ENCODE peak calls at places on chromosomes 13 and 19, in four cellular contexts. O is K562, B is WTC11, H is HepG2. S is an unnamed sample.

GRCh38 chr19:801861-802496 is 4.7 kb downstream of the PTBP1 start:
- DNase-seq in O (peak), B (no peak), H (no peak), S (no peak)

GRCh38 chr13:46648166-46648607 is 95.2 kb downstream of the LRCH1 start:
- DNase-seq in O (no peak), B (peak), H (peak), S (no peak)

GRCh38 chr13:113232208-113233003 is 23.0 kb downstream of the CUL4A start:
- DNase-seq in O (no peak), B (no peak), H (no peak), S (no peak)

GRCh38 chr13:112712451-112712881 is 22.6 kb downstream of the ATP11A start:
- DNase-seq in O (no peak), B (no peak), H (no peak), S (no peak)

GRCh38 chr19:23318143-23318542 is 67.9 kb upstream of the ZNF724 start:
- DNase-seq in O (no peak), B (no peak), H (no peak), S (no peak)

GRCh38 chr19:42176990-42177685 is 40.3 kb downstream of the DEDD2 start:
- DNase-seq in O (peak), B (peak), H (peak), S (no peak)

GRCh38 chr19:40717880-40718773 is 1.2 kb downstream of the ITPKC start:
- DNase-seq in O (peak), B (no peak), H (peak), S (no peak)

GRCh38 chr13:44759723-44760360 is 183.7 kb upstream of the TSC22D1 start:
- DNase-seq in O (no peak), B (no peak), H (peak), S (no peak)

GRCh38 chr13:113157929-113158747 is at the start of gene PROZ:
- DNase-seq in O (no peak), B (no peak), H (peak), S (no peak)

GRCh38 chr13:33953203-33953602 is 135.3 kb downstream of the RFC3 start:
- DNase-seq in O (no peak), B (no peak), H (no peak), S (no peak)

GRCh38 chr13:110197041-110197440 is 109.9 kb downstream of the COL4A1 start:
- DNase-seq in O (no peak), B (no peak), H (peak), S (no peak)

GRCh38 chr13:24005711-24006281 is 108.5 kb upstream of the C1QTNF9B start:
- DNase-seq in O (no peak), B (no peak), H (no peak), S (peak)

GRCh38 chr13:67421475-67421874 is 191.3 kb upstream of the PCDH9 start:
- DNase-seq in O (no peak), B (no peak), H (no peak), S (no peak)

GRCh38 chr19:15841875-15842569 is 26.6 kb upstream of the OR10H1 start:
- DNase-seq in O (peak), B (peak), H (no peak), S (no peak)

GRCh38 chr13:20351279-20352022 is 119.3 kb upstream of the GJB6 start:
- DNase-seq in O (no peak), B (no peak), H (no peak), S (no peak)

GRCh38 chr13:99386911-99387788 is 80.0 kb upstream of the GPR183 start:
- DNase-seq in O (peak), B (peak), H (peak), S (peak)

GRCh38 chr19:34851277-34851804 is 75.4 kb upstream of the ZNF30 start:
- DNase-seq in O (no peak), B (peak), H (peak), S (no peak)

GRCh38 chr13:110055089-110055488 is 251.9 kb downstream of the COL4A1 start:
- DNase-seq in O (no peak), B (no peak), H (no peak), S (no peak)

GRCh38 chr13:49608932-49609331 is 19.4 kb upstream of the ARL11 start:
- DNase-seq in O (no peak), B (no peak), H (no peak), S (no peak)

GRCh38 chr13:51845574-51846318 is 769 bp upstream of the TMEM272 start:
- DNase-seq in O (no peak), B (no peak), H (peak), S (no peak)

GRCh38 chr13:59931621-59932020 is 232.1 kb downstream of the DIAPH3 start:
- DNase-seq in O (no peak), B (no peak), H (no peak), S (no peak)

GRCh38 chr13:46668302-46668720 is 115.3 kb downstream of the LRCH1 start:
- DNase-seq in O (no peak), B (no peak), H (no peak), S (no peak)

GRCh38 chr13:99379856-99380255 is 72.7 kb upstream of the GPR183 start:
- DNase-seq in O (no peak), B (no peak), H (no peak), S (no peak)

GRCh38 chr13:101289764-101290163 is 126.5 kb downstream of the NALCN start:
- DNase-seq in O (no peak), B (peak), H (no peak), S (no peak)

GRCh38 chr13:53408306-53408705 is 379.7 kb downstream of the OLFM4 start:
- DNase-seq in O (no peak), B (no peak), H (no peak), S (no peak)

GRCh38 chr19:23887642-23888041 is 27.0 kb upstream of the ZNF726 start:
- DNase-seq in O (no peak), B (no peak), H (peak), S (no peak)

GRCh38 chr13:26011996-26012688 is 39.7 kb downstream of the SHISA2 start:
- DNase-seq in O (no peak), B (no peak), H (no peak), S (no peak)

GRCh38 chr19:49894011-49894664 is 2.5 kb downstream of the IL4I1 start:
- DNase-seq in O (no peak), B (no peak), H (no peak), S (no peak)

GRCh38 chr13:29472317-29472961 is 123.0 kb downstream of the SLC7A1 start:
- DNase-seq in O (peak), B (peak), H (peak), S (no peak)
- TF ChIP-seq ETV6 in O (no peak), B (no peak), H (no peak), S (no peak)

GRCh38 chr13:107351305-107351704 is 783.4 kb upstream of the ARGLU1 start:
- DNase-seq in O (no peak), B (no peak), H (no peak), S (no peak)

GRCh38 chr13:107348471-107348870 is 780.5 kb upstream of the ARGLU1 start:
- DNase-seq in O (no peak), B (no peak), H (no peak), S (no peak)

GRCh38 chr13:107347641-107348369 is 779.9 kb upstream of the ARGLU1 start:
- DNase-seq in O (no peak), B (no peak), H (no peak), S (no peak)

GRCh38 chr13:107348931-107349330 is 781.0 kb upstream of the ARGLU1 start:
- DNase-seq in O (no peak), B (no peak), H (no peak), S (no peak)
- TF ChIP-seq ETV6 in O (no peak), B (no peak), H (no peak), S (no peak)

DNA sequence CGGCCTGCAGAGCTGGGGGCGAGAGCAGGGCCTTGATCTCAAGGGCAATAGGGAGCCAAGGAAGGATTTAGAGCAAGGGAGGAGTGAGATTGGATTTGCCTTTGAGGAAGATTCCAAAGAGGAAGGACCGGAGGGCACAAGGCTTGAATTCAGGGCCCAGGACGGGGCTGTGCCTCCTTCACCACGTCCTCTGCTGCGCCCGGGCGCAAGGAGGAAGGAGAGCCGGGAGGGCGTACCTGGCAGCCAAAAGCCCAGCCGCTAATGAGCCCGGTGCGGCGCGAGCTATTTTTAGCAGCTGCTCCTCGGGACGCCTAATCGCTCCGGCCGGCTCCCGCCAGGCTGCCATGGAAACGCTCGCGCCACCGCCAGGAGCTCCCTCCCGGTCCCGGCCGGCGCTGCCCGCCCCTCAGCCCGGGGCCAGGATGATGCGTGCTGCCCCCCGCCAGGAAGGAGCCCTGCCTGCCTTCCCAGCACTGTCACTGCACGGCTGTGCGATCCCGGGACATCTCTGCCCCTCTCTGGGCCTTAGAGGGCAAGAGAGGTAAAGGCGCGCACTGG is 31.3 kb downstream of the TINCR start:
- DNase-seq in O (no peak), B (peak), H (no peak), S (no peak)
- TF ChIP-seq ETV6 in O (no peak), B (no peak), H (no peak), S (no peak)

GRCh38 chr19:18412610-18413239 is 6.5 kb upstream of the SSBP4 start:
- DNase-seq in O (no peak), B (no peak), H (no peak), S (no peak)

GRCh38 chr19:18406749-18407148 is 9.3 kb upstream of the LRRC25 start:
- DNase-seq in O (no peak), B (no peak), H (no peak), S (no peak)

DNA sequence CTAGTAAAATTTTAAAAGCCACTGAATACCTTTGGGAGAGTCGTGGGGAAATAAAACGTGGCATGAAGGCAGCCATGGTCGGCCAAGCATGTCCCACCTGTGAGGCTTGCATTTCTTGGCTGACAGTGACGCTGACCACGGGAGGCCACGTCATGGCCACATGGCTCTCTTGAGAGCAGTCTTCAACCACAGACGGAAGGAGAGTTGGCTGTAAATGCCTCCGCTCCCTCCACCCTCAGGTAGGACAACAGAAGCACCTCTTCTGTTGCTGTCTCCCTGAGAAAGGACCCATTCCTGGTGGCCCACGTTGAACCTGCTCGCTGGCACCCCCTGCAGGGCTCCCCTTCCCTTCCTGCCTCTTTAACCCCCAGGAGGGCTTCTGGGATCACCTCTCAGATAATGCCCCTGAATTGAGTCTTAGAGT is 10.6 kb upstream of the LRRC25 start:
- DNase-seq in O (peak), B (peak), H (no peak), S (peak)
- TF ChIP-seq ETV6 in O (no peak), B (no peak), H (no peak), S (no peak)

DNA sequence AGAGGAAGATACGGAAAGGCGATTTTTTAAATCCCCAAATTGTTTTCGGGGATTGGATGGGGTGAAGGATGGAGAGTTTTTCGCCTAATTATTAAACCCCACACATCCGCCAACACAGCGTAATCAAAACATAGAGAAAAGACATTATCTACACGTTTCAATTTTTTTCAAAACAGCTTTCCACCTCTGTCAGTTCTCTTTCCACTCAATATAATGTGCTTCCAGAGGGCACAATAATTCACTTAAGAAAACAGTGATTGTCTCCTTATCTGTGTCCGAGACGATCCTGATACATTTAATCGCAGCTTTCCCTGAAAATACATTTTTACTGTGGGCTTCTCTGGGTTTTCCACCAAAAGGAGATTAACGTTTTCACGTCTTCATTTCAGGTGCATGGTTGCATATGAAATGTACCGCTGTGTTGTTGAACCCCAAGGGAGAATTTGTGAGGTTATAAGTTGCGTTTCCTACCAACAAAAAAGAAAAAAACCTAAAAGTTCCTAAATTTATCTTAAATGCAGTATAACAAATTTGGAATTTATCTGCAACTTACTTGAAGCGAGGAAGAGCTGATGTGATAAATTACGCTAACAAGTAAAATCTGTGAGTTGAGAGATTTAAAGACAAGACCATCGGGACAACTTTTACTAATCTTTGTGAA is 625 bp upstream of the OBI1 start:
- DNase-seq in O (no peak), B (no peak), H (no peak), S (no peak)
- TF ChIP-seq ETV6 in O (no peak), B (no peak), H (no peak), S (no peak)

DNA sequence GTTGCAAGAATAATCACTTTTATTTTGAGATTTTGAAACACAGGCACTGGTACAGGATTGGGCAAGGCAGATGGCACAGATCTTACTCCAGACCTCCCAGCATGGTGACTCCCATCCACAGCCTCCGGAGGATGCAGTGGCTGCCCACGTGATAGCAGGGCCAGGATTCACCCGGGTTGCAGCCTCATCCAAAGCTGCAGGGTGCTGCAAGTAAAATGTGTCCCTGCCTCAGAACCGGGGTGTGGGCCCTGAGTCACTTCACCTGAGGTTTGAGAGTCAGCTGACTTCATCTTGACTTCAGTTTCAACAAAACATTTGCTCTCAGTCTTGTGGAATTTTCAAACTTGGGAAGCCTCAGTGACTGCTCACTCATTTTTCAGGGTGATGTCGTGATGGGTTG is 201.9 kb downstream of the FGF9 start:
- DNase-seq in O (no peak), B (no peak), H (no peak), S (no peak)
- TF ChIP-seq ETV6 in O (no peak), B (no peak), H (no peak), S (no peak)

DNA sequence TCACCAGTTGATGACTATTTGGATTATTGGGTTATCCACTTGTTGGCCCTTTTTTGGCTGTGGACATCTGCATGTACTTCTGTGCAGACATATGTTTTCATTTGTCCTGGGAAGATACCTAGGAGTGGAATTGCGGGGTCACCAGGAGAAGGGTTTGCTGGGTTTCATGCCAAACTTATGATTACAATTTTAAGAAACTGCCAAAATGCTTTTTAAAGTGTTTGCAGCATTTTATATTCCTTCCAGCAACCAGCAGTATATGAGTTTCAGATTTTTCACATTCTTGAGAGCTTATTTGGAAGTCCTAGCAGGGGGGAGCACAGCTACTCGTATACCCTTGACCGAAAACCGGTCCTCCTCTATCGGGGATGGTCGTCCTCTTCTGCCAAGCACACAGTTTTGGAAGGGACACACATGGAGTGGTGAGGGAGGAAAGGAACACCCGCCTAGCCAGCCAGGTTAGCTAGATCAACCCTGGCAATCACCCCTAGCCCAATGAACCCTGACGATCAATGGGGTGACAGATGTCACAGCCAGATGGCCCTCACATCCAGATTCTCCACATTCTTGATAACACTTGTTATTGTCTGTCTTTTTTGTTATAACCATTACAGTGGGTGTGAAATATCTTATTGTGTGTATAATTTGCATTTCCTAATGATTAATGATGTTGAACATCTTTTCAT is 26.7 kb upstream of the RNF113B start:
- DNase-seq in O (no peak), B (no peak), H (no peak), S (no peak)
- TF ChIP-seq ETV6 in O (no peak), B (no peak), H (no peak), S (no peak)

GRCh38 chr19:29618871-29619270 is 12.8 kb downstream of the POP4 start:
- DNase-seq in O (no peak), B (no peak), H (no peak), S (no peak)

GRCh38 chr19:29623726-29624488 is 17.8 kb downstream of the POP4 start:
- DNase-seq in O (peak), B (no peak), H (no peak), S (no peak)

GRCh38 chr19:29618434-29618833 is 12.4 kb downstream of the POP4 start:
- DNase-seq in O (no peak), B (no peak), H (no peak), S (no peak)

GRCh38 chr19:29622191-29623070 is 16.3 kb downstream of the POP4 start:
- DNase-seq in O (no peak), B (no peak), H (no peak), S (no peak)

DNA sequence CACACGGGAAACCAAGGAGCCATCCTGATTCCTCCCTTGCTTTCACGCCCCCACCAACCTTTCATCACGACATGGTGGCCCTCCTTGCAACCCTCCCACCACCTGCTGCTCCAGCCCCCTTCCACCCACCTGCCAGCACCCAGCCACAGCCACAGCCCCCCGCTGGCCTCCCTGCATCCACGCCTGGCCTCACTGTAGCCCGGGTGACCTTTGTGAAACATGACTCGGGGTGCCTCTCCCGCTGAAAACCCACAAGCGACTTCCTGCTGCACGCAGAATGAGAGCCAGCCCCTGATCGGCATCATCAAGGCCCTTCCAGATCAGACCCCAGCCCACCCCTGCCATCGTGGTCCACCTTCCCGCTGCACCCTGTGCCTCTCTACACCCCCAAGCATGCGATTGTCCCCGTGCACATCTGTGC is 14.9 kb downstream of the POP4 start:
- DNase-seq in O (no peak), B (no peak), H (no peak), S (no peak)
- TF ChIP-seq ETV6 in O (no peak), B (no peak), H (no peak), S (no peak)

GRCh38 chr13:76887070-76887563 is 912 bp upstream of the KCTD12 start:
- DNase-seq in O (no peak), B (peak), H (no peak), S (no peak)
- TF ChIP-seq ETV6 in O (no peak), B (no peak), H (no peak), S (no peak)

S was measured in GM12878.